ENCODE peak calls at places on chromosome 13, in five cellular contexts. Q, A, U, B and O are unnamed samples.

GRCh38 chr13:50127017-50127725 is 111.9 kb downstream of the KCNRG start:
- DNase-seq in Q (peak), A (no peak), U (peak), B (peak), O (no peak)

GRCh38 chr13:59447846-59448620 is 715.7 kb downstream of the DIAPH3 start:
- DNase-seq in Q (no peak), A (peak), U (peak), B (peak), O (peak)

GRCh38 chr13:57629391-57629804 is 2.1 kb upstream of the PCDH17 start:
- DNase-seq in Q (no peak), A (no peak), U (peak), B (no peak), O (no peak)

GRCh38 chr13:102907886-102908515 is 62.2 kb downstream of the ERCC5 start:
- DNase-seq in Q (no peak), A (peak), U (no peak), B (no peak), O (no peak)

GRCh38 chr13:112857914-112858490 is 111.0 kb upstream of the MCF2L start:
- DNase-seq in Q (no peak), A (no peak), U (no peak), B (no peak), O (no peak)

GRCh38 chr13:40063278-40063698 is 407.8 kb downstream of the COG6 start:
- DNase-seq in Q (no peak), A (no peak), U (peak), B (no peak), O (peak)

GRCh38 chr13:40161008-40161694 is 505.3 kb downstream of the FOXO1 start:
- DNase-seq in Q (no peak), A (no peak), U (no peak), B (no peak), O (no peak)

GRCh38 chr13:75481176-75482069 is 546 bp downstream of the TBC1D4 start:
- DNase-seq in Q (peak), A (peak), U (peak), B (peak), O (no peak)

GRCh38 chr13:25165664-25166063 is 6.4 kb downstream of the AMER2 start:
- DNase-seq in Q (no peak), A (no peak), U (no peak), B (no peak), O (no peak)

GRCh38 chr13:25168800-25169199 is 3.3 kb downstream of the AMER2 start:
- DNase-seq in Q (no peak), A (no peak), U (no peak), B (no peak), O (no peak)

GRCh38 chr13:25169356-25169755 is 2.7 kb downstream of the AMER2 start:
- DNase-seq in Q (no peak), A (no peak), U (no peak), B (no peak), O (no peak)

GRCh38 chr13:25167349-25167748 is 4.7 kb downstream of the AMER2 start:
- DNase-seq in Q (no peak), A (no peak), U (no peak), B (no peak), O (no peak)

DNA sequence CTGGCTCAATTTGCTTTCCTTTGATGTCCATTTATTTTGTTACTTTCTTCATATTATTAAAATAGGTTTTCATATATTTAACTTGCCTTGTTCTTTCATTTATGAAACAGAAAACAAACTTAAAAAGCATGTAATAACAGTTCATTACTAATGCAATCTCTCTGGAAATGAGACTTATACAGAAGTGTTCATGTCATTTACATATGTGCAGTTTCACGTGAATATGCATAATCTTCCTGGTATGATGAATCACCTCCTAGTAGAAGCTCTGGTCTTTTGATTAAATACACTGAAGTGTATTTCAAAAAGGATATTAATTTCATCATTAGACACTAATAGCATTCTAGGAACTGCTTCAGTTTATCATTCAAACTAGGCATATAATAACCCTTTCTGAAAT is 4.3 kb downstream of the AMER2 start:
- DNase-seq in Q (no peak), A (no peak), U (no peak), B (no peak), O (no peak)
- H3K4me3 ChIP-seq in Q (no peak), A (no peak), U (no peak), B (no peak), O (no peak)

GRCh38 chr13:27354379-27354778 is 70.0 kb upstream of the GTF3A start:
- DNase-seq in Q (no peak), A (no peak), U (peak), B (peak), O (no peak)
- TF ChIP-seq CTCF in Q (no peak), A (no peak), U (peak), B (peak), O (no peak)

GRCh38 chr13:106678646-106679045 is 110.7 kb upstream of the ARGLU1 start:
- DNase-seq in Q (no peak), A (no peak), U (no peak), B (no peak), O (no peak)

GRCh38 chr13:106683918-106684317 is 116.0 kb upstream of the ARGLU1 start:
- DNase-seq in Q (no peak), A (no peak), U (no peak), B (no peak), O (no peak)

GRCh38 chr13:106683179-106683578 is 115.2 kb upstream of the ARGLU1 start:
- DNase-seq in Q (no peak), A (no peak), U (no peak), B (no peak), O (no peak)

GRCh38 chr13:106685142-106685541 is 117.2 kb upstream of the ARGLU1 start:
- DNase-seq in Q (no peak), A (no peak), U (no peak), B (no peak), O (no peak)

DNA sequence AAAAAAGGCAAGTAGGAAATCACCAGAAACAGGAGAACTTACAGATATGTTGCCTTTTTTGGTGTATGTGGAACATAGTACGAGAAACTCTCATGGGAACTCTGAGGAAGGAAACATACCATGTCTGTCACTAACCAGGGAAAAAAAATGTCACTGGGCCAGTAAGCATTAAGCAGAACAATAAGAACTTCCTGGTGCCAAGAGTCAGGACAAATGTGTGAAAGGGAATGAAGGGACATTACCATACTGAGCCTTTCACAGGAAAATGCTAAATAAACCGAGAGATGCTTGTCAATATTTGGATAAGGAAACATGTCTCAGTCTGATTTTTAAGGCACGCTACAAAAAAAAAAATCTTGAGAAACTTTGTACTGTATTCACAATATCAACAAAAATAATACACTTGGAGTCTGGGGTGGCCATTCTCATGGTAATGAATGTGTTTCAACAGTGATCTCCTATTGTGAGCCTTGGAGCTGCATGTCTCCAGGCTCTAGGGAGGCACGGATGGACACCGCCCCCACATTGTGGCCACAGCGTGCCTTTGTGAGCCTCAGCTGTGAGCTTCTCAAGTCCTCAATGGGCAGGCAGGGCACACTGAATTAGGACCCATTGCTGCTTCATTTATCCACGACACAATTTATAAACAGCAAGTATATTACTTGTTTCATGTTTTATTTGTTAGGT is 113.0 kb upstream of the ARGLU1 start:
- DNase-seq in Q (no peak), A (no peak), U (no peak), B (no peak), O (no peak)
- H3K4me3 ChIP-seq in Q (no peak), A (no peak), U (no peak), B (no peak), O (no peak)

DNA sequence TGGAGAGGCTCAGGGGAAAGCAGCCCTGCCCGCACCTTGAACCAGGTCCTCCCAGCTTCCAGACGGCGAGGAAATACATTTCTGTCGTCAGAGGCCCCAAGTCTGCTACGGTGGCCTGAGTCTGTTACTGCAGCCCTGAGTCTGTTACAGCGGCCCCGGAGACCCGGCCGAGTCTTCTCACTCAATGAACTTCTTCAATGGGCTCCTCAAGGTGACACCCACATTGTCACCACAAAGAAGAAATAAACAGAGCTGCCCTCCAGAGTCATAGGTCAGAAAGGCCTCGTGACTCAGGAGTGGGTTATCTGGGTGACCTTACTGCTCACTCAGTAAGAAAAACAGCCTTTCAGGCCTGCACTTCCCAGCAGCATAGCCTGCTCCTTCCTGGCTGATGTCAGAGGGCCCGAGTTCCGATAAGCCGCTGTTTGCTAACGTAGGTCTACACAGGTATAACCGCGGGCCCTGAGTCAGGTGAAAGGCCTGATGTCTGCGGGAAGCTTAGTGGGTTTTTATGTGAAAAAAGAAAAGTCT is 66.9 kb upstream of the TM9SF2 start:
- DNase-seq in Q (no peak), A (no peak), U (no peak), B (no peak), O (no peak)
- TF ChIP-seq CTCF in Q (no peak), A (no peak), U (no peak), B (no peak), O (no peak)

GRCh38 chr13:43316997-43317396 is 293.6 kb downstream of the DNAJC15 start:
- DNase-seq in Q (no peak), A (no peak), U (peak), B (peak), O (peak)
- H3K4me3 ChIP-seq in Q (no peak), A (no peak), U (peak), B (no peak), O (no peak)

DNA sequence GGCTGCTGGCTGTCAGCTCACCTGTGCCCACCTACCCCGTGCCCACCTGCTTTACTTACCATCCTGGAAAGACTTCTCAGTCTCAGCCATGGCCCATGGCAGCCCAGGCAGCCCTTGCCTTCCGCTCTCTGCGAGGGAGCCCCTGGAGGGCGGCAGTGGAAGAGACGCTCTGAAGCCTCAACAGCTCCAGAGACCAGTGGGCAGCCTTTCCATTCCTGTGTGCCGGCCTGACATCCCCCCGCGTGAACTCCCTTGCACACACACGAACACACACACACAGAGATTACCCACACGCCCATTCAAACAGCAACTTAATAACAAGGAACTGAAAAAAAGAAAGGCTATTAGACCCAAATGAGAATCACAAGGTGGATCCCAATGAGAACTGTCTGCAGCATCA is 14.2 kb upstream of the RASA3 start:
- DNase-seq in Q (no peak), A (no peak), U (no peak), B (no peak), O (no peak)
- TF ChIP-seq CTCF in Q (no peak), A (no peak), U (no peak), B (peak), O (peak)

GRCh38 chr13:21670883-21671792 is at the start of gene FGF9:
- DNase-seq in Q (peak), A (peak), U (peak), B (peak), O (peak)

GRCh38 chr13:21673592-21674270 is 2.9 kb downstream of the FGF9 start:
- DNase-seq in Q (peak), A (peak), U (peak), B (no peak), O (no peak)

GRCh38 chr13:21672811-21673591 is 2.1 kb downstream of the FGF9 start:
- DNase-seq in Q (no peak), A (no peak), U (peak), B (no peak), O (no peak)

GRCh38 chr13:21670006-21670882 is 629 bp upstream of the FGF9 start:
- DNase-seq in Q (peak), A (peak), U (peak), B (peak), O (no peak)

DNA sequence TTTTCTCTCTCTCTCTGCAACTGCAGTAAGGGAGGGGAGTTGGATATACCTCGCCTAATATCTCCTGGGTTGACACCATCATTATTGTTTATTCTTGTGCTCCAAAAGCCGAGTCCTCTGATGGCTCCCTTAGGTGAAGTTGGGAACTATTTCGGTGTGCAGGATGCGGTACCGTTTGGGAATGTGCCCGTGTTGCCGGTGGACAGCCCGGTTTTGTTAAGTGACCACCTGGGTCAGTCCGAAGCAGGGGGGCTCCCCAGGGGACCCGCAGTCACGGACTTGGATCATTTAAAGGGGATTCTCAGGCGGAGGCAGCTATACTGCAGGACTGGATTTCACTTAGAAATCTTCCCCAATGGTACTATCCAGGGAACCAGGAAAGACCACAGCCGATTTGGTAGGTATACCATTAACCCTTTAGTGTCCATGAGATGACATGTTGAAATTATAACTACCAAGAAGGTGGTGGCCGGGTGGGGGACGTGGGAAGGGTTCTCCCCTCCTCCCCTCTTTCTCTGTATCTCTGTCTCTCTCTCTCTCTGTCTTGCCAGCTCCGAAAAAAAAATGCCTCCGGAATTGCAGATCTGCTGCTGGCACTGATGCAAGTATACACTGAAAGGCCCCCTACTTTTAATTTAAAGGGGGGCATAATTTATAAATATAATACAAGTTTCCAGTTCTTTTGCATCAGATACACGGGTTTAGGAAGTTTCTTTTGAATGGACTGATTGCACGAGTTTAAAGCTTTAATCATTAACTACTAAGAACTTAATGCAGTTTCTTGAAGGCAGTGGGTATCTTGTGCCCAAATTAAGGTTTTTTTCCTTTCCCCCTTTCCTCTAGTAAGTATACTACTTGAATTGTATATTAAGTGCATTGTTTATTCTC is 1.2 kb downstream of the FGF9 start:
- DNase-seq in Q (no peak), A (no peak), U (no peak), B (no peak), O (no peak)
- H3K4me3 ChIP-seq in Q (peak), A (no peak), U (no peak), B (no peak), O (no peak)

GRCh38 chr13:33787051-33787591 is 30.8 kb upstream of the RFC3 start:
- DNase-seq in Q (no peak), A (peak), U (peak), B (peak), O (no peak)

GRCh38 chr13:33784738-33785137 is 33.2 kb upstream of the RFC3 start:
- DNase-seq in Q (no peak), A (no peak), U (no peak), B (no peak), O (no peak)

GRCh38 chr13:33785384-33785783 is 32.6 kb upstream of the RFC3 start:
- DNase-seq in Q (no peak), A (no peak), U (no peak), B (no peak), O (no peak)

DNA sequence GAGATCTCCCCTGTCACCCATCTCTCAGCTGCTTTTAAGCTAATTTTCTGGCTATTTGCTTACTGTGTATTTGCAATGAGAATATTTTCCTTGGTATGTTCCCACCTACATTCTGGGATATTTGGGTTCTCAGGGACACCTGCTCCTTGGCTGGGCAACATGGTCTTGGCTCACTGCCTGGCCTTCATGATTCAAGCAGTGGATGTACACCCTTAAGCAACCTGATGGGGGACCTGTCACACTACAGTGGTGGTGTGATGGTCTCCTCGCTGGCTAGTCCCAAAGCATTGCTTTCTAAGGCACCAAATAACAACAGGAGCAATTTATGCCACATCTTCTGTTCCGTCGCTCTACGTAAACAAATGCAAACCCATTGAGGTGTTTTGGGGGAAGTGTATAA is 35.3 kb upstream of the RFC3 start:
- DNase-seq in Q (no peak), A (no peak), U (no peak), B (no peak), O (no peak)
- TF ChIP-seq CTCF in Q (no peak), A (no peak), U (no peak), B (no peak), O (no peak)

GRCh38 chr13:45218689-45219088 is 17.8 kb upstream of the KCTD4 start:
- DNase-seq in Q (no peak), A (no peak), U (no peak), B (no peak), O (no peak)

GRCh38 chr13:45219938-45220375 is 19.1 kb upstream of the KCTD4 start:
- DNase-seq in Q (no peak), A (peak), U (peak), B (peak), O (no peak)

GRCh38 chr13:45222919-45223318 is 22.1 kb upstream of the KCTD4 start:
- DNase-seq in Q (no peak), A (no peak), U (no peak), B (no peak), O (no peak)

GRCh38 chr13:45219123-45219891 is 18.5 kb upstream of the KCTD4 start:
- DNase-seq in Q (no peak), A (no peak), U (no peak), B (no peak), O (no peak)

DNA sequence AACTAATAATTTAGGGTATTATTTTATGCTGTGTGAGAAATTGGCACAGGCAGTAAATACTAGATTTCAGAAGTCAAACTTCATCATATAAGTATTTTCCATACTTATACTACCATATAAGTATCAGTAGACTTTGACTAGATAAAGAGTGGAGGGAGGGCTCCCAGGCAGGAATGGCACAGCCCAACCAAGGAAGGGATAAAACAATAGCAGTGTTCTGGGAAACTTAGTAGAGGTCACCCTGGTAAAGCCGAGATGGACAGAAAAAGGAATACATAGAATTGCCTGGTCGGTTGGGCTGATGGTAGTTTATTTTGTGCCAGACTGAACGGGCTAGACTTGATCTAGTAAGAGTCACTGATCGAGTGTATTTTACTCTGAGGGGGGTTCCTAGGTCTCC is 19.6 kb upstream of the KCTD4 start:
- DNase-seq in Q (no peak), A (no peak), U (no peak), B (no peak), O (no peak)
- H3K4me3 ChIP-seq in Q (no peak), A (no peak), U (no peak), B (no peak), O (no peak)